ENCODE peak calls at places on chromosomes 4 and X, in four cellular contexts. One of them, this sample, is unnamed.

GRCh38 chr4:10183462-10183861 is 66.9 kb upstream of the WDR1 start:
- DNase-seq in WTC11: no peak
- DNase-seq in K562: no peak
- DNase-seq in H1: no peak
- DNase-seq in this sample: no peak

GRCh38 chr4:183658362-183659028 is 490 bp downstream of the RWDD4 start:
- DNase-seq in WTC11: peak
- DNase-seq in K562: peak
- DNase-seq in H1: no peak
- DNase-seq in this sample: peak

GRCh38 chrX:133630362-133630761 is 215.1 kb upstream of the GPC4 start:
- DNase-seq in WTC11: no peak
- DNase-seq in K562: no peak
- DNase-seq in H1: no peak
- DNase-seq in this sample: no peak

GRCh38 chrX:29842552-29842951 is 372.8 kb upstream of the MAGEB2 start:
- DNase-seq in WTC11: no peak
- DNase-seq in K562: no peak
- DNase-seq in H1: no peak
- DNase-seq in this sample: no peak

GRCh38 chrX:103398321-103398937 is 22.1 kb downstream of the BEX3 start:
- DNase-seq in WTC11: no peak
- DNase-seq in K562: peak
- DNase-seq in H1: no peak
- DNase-seq in this sample: no peak

GRCh38 chr4:26281876-26282275 is 38.9 kb upstream of the RBPJ start:
- DNase-seq in WTC11: no peak
- DNase-seq in K562: no peak
- DNase-seq in H1: no peak
- DNase-seq in this sample: no peak

GRCh38 chrX:69285881-69286545 is 120.8 kb upstream of the PJA1 start:
- DNase-seq in WTC11: peak
- DNase-seq in K562: peak
- DNase-seq in H1: no peak
- DNase-seq in this sample: peak

GRCh38 chr4:86496094-86497060 is 97.7 kb upstream of the PTPN13 start:
- DNase-seq in WTC11: peak
- DNase-seq in K562: peak
- DNase-seq in H1: no peak
- DNase-seq in this sample: peak

GRCh38 chrX:6026980-6027379 is 201.7 kb downstream of the NLGN4X start:
- DNase-seq in WTC11: no peak
- DNase-seq in K562: no peak
- DNase-seq in H1: no peak
- DNase-seq in this sample: no peak

GRCh38 chrX:96984538-96984937 is 100.8 kb downstream of the RPA4 start:
- DNase-seq in WTC11: no peak
- DNase-seq in K562: no peak
- DNase-seq in H1: no peak
- DNase-seq in this sample: no peak

GRCh38 chrX:47181301-47181700 is 12.3 kb upstream of the UBA1 start:
- DNase-seq in WTC11: no peak
- DNase-seq in K562: no peak
- DNase-seq in H1: no peak
- DNase-seq in this sample: no peak

GRCh38 chr4:112214397-112215264 is 17.0 kb upstream of the AP1AR start:
- DNase-seq in WTC11: no peak
- DNase-seq in K562: peak
- DNase-seq in H1: no peak
- DNase-seq in this sample: peak

GRCh38 chr4:68361146-68361589 is 11.3 kb upstream of the YTHDC1 start:
- DNase-seq in WTC11: no peak
- DNase-seq in K562: peak
- DNase-seq in H1: no peak
- DNase-seq in this sample: no peak

GRCh38 chr4:180947421-180947820 is 1295.8 kb upstream of the TENM3 start:
- DNase-seq in WTC11: no peak
- DNase-seq in K562: no peak
- DNase-seq in H1: no peak
- DNase-seq in this sample: peak

GRCh38 chr4:154604696-154605200 is 7.7 kb downstream of the FGG start:
- DNase-seq in WTC11: no peak
- DNase-seq in K562: no peak
- DNase-seq in H1: no peak
- DNase-seq in this sample: no peak

GRCh38 chr4:2341261-2341841 is 77.1 kb downstream of the ZFYVE28 start:
- DNase-seq in WTC11: no peak
- DNase-seq in K562: no peak
- DNase-seq in H1: no peak
- DNase-seq in this sample: no peak

GRCh38 chr4:116599859-116600258 is 485.5 kb downstream of the TRAM1L1 start:
- DNase-seq in WTC11: peak
- DNase-seq in K562: peak
- DNase-seq in H1: peak
- DNase-seq in this sample: no peak

GRCh38 chr4:121769341-121769740 is 4.4 kb upstream of the SMIM43 start:
- DNase-seq in WTC11: no peak
- DNase-seq in K562: no peak
- DNase-seq in H1: no peak
- DNase-seq in this sample: no peak

GRCh38 chrX:50691820-50692219 is 122.2 kb downstream of the SHROOM4 start:
- DNase-seq in WTC11: no peak
- DNase-seq in K562: peak
- DNase-seq in H1: no peak
- DNase-seq in this sample: peak

GRCh38 chr4:6658635-6659075 is 18.2 kb downstream of the MRFAP1 start:
- DNase-seq in WTC11: peak
- DNase-seq in K562: no peak
- DNase-seq in H1: no peak
- DNase-seq in this sample: no peak

GRCh38 chr4:81652069-81652478 is 180.4 kb upstream of the RASGEF1B start:
- DNase-seq in WTC11: no peak
- DNase-seq in K562: no peak
- DNase-seq in H1: no peak
- DNase-seq in this sample: no peak

GRCh38 chrX:63128509-63128908 is 222.6 kb downstream of the SPIN4 start:
- DNase-seq in WTC11: peak
- DNase-seq in K562: peak
- DNase-seq in H1: no peak
- DNase-seq in this sample: peak
- TF ChIP-seq TEAD4 in WTC11: no peak
- TF ChIP-seq TEAD4 in K562: no peak
- TF ChIP-seq TEAD4 in H1: no peak
- TF ChIP-seq TEAD4 in this sample: no peak

GRCh38 chrX:121581885-121582284 is 534.5 kb downstream of the GLUD2 start:
- DNase-seq in WTC11: no peak
- DNase-seq in K562: peak
- DNase-seq in H1: no peak
- DNase-seq in this sample: no peak
- TF ChIP-seq CTCF in WTC11: no peak
- TF ChIP-seq CTCF in K562: no peak
- TF ChIP-seq CTCF in H1: no peak
- TF ChIP-seq CTCF in this sample: no peak

DNA sequence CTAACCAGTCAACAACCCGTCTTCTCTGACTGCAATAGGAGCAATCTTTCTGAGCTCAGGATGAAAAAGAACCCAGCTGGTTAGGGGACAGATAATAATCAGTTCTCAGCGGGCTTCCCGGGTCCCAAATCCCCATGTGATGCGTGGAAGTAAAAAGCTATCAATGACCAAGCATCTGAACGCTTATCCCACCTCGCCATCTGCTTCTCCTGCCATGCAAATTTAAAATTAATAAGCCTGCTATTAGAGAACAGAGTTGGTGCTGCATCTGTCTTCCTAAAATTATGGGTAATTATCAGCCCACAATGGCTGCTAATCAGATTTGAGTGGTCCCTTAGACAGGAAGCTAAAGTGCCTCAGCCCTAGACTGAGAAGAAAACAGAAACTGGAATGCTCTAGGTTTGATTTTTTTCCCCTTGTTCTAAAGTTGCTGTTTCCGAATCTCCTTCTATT is 37.5 kb downstream of the AFAP1 start:
- DNase-seq in WTC11: no peak
- DNase-seq in K562: no peak
- DNase-seq in H1: no peak
- DNase-seq in this sample: peak
- TF ChIP-seq TEAD4 in WTC11: no peak
- TF ChIP-seq TEAD4 in K562: no peak
- TF ChIP-seq TEAD4 in H1: no peak
- TF ChIP-seq TEAD4 in this sample: no peak

DNA sequence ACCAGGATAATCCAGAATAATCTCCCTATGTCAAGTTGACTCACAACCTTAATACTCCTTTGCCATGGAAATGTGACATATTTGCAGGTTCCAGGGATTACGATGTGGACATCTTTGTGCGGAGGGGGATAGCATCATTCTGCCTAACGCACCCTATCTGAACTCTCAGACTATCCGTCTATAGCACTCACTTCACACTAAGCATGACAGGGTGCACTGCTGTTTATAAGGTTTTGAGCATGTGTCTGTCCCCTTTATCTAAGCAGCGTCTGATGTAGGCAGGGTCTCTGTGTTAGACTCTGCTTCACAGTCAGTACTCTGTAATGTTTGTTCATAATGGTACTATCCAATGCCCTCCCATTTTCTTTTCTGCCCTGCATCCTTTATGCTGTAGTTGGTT is 43.4 kb upstream of the PRSS48 start:
- DNase-seq in WTC11: no peak
- DNase-seq in K562: no peak
- DNase-seq in H1: no peak
- DNase-seq in this sample: no peak
- TF ChIP-seq CTCF in WTC11: no peak
- TF ChIP-seq CTCF in K562: no peak
- TF ChIP-seq CTCF in H1: no peak
- TF ChIP-seq CTCF in this sample: no peak

GRCh38 chrX:44580466-44580865 is 37.8 kb upstream of the FUNDC1 start:
- DNase-seq in WTC11: no peak
- DNase-seq in K562: no peak
- DNase-seq in H1: no peak
- DNase-seq in this sample: no peak
- TF ChIP-seq TEAD4 in WTC11: no peak
- TF ChIP-seq TEAD4 in K562: no peak
- TF ChIP-seq TEAD4 in H1: no peak
- TF ChIP-seq TEAD4 in this sample: no peak

GRCh38 chr4:175509320-175509719 is 302.7 kb downstream of the GPM6A start:
- DNase-seq in WTC11: peak
- DNase-seq in K562: peak
- DNase-seq in H1: peak
- DNase-seq in this sample: no peak
- TF ChIP-seq CTCF in WTC11: peak
- TF ChIP-seq CTCF in K562: no peak
- TF ChIP-seq CTCF in H1: no peak
- TF ChIP-seq CTCF in this sample: peak